ENCODE peak calls at places on chromosomes 11 and 22, in four cellular contexts. L is ELR; P is stimulated activated naive CD8-positive, alpha-beta T cell treated with anti-CD3 and anti-CD28 coated beads, Interleukin-15, amount 100 ng/mL, for 72 hours; C is naive B cell. M is an unnamed sample.

GRCh38 chr11:74679513-74679865 is 51.7 kb downstream of the CHRDL2 start:
- DNase-seq in L (no peak), P (no peak), C (no peak), M (no peak)

GRCh38 chr22:35521358-35522264 is 19.0 kb upstream of the RASD2 start:
- DNase-seq in P (no peak), C (no peak), L (peak; percentile 41), M (no peak)

GRCh38 chr11:114762437-114762836 is 84.1 kb downstream of the NXPE2 start:
- DNase-seq in P (no peak), L (peak; percentile 33), C (no peak), M (peak; percentile 23)

GRCh38 chr11:134531331-134532135 is 119.5 kb upstream of the B3GAT1 start:
- DNase-seq in P (no peak), C (no peak), L (no peak), M (no peak)

GRCh38 chr11:2419638-2420501 is 19.3 kb downstream of the TSSC4 start:
- DNase-seq in P (peak; percentile 64), C (peak; percentile 56), L (peak; percentile 79), M (peak; percentile 81)

GRCh38 chr11:91366186-91366585 is 858.4 kb upstream of the FAT3 start:
- DNase-seq in P (no peak), L (no peak), C (no peak), M (no peak)

GRCh38 chr11:60700689-60701508 is 1.5 kb downstream of the MS4A8 start:
- DNase-seq in L (peak; percentile 50), P (no peak), C (no peak), M (peak; percentile 36)

GRCh38 chr22:25053153-25053805 is 100.8 kb downstream of the KIAA1671 start:
- DNase-seq in C (no peak), L (peak; percentile 28), P (no peak), M (peak; percentile 69)

GRCh38 chr11:123561046-123561781 is 93.2 kb downstream of the SCN3B start:
- DNase-seq in P (no peak), C (no peak), L (peak; percentile 43), M (no peak)

GRCh38 chr22:48940988-48941902 is 886.4 kb downstream of the BRD1 start:
- DNase-seq in L (no peak), C (no peak), P (no peak), M (no peak)

GRCh38 chr11:110774138-110775014 is 62.1 kb upstream of the ARHGAP20 start:
- DNase-seq in C (no peak), L (peak; percentile 1), P (no peak), M (no peak)

GRCh38 chr22:46124383-46125144 is 25.8 kb upstream of the PPARA start:
- DNase-seq in L (no peak), P (no peak), C (no peak), M (no peak)

GRCh38 chr11:57556041-57556440 is 11.4 kb downstream of the UBE2L6 start:
- DNase-seq in L (no peak), C (no peak), P (no peak), M (peak; percentile 54)

GRCh38 chr11:120125005-120125404 is 12.9 kb downstream of the TRIM29 start:
- DNase-seq in C (no peak), P (no peak), L (peak; percentile 65), M (peak; percentile 15)

GRCh38 chr22:36398602-36399472 is 11.1 kb upstream of the MYH9 start:
- DNase-seq in L (peak; percentile 94), C (no peak), P (no peak), M (peak; percentile 58)

GRCh38 chr11:120840661-120841060 is 183.2 kb upstream of the TBCEL start:
- DNase-seq in L (no peak), P (no peak), C (no peak), M (no peak)

GRCh38 chr11:129853508-129854228 is 38.0 kb downstream of the TMEM45B start:
- DNase-seq in C (no peak), L (peak; percentile 18), P (peak; percentile 39), M (no peak)

GRCh38 chr22:26681395-26681821 is 24.0 kb downstream of the MIAT start:
- DNase-seq in C (no peak), L (peak; percentile 68), P (no peak), M (no peak)

GRCh38 chr11:67111261-67111660 is 7.8 kb upstream of the KDM2A start:
- DNase-seq in C (no peak), L (no peak), P (no peak), M (no peak)

GRCh38 chr11:65899356-65900124 is 648 bp downstream of the FOSL1 start:
- DNase-seq in L (peak; percentile 91), P (peak; percentile 63), C (no peak), M (peak; percentile 90)

GRCh38 chr22:46401370-46401769 is 65.9 kb downstream of the TRMU start:
- DNase-seq in P (no peak), L (no peak), C (no peak), M (no peak)

GRCh38 chr11:68118753-68119448 is 2.3 kb downstream of the CHKA start:
- DNase-seq in C (peak; percentile 31), P (no peak), L (peak; percentile 8), M (peak; percentile 33)

GRCh38 chr11:107927559-107927958 is 689 bp upstream of the RAB39A start:
- DNase-seq in P (no peak), C (no peak), L (no peak), M (no peak)

GRCh38 chr11:128411812-128412211 is 175.5 kb downstream of the ETS1 start:
- DNase-seq in L (no peak), C (no peak), P (no peak), M (no peak)

GRCh38 chr11:44939673-44940072 is 11.0 kb downstream of the TP53I11 start:
- DNase-seq in C (no peak), P (no peak), L (no peak), M (no peak)

M was measured in RKO.